ENCODE peak calls at places on chromosomes 13 and 19, in six cellular contexts. One of them, this sample, is unnamed.

GRCh38 chr13:105774739-105775460 is 760.6 kb downstream of the EFNB2 start:
- DNase-seq in body of pancreas: peak
- DNase-seq in thoracic aorta: no peak
- DNase-seq in HS-5: no peak
- DNase-seq in pulmonary artery endothelial cell: no peak
- DNase-seq in upper lobe of right lung: no peak
- DNase-seq in this sample: no peak

GRCh38 chr13:20320885-20321284 is 88.8 kb upstream of the GJB6 start:
- DNase-seq in body of pancreas: no peak
- DNase-seq in thoracic aorta: no peak
- DNase-seq in HS-5: no peak
- DNase-seq in pulmonary artery endothelial cell: no peak
- DNase-seq in upper lobe of right lung: no peak
- DNase-seq in this sample: no peak

GRCh38 chr13:72886272-72887062 is 104.5 kb downstream of the PIBF1 start:
- DNase-seq in body of pancreas: no peak
- DNase-seq in thoracic aorta: no peak
- DNase-seq in HS-5: no peak
- DNase-seq in pulmonary artery endothelial cell: no peak
- DNase-seq in upper lobe of right lung: no peak
- DNase-seq in this sample: no peak

GRCh38 chr13:77398825-77399620 is 72.1 kb upstream of the MYCBP2 start:
- DNase-seq in body of pancreas: no peak
- DNase-seq in thoracic aorta: no peak
- DNase-seq in HS-5: no peak
- DNase-seq in pulmonary artery endothelial cell: no peak
- DNase-seq in upper lobe of right lung: no peak
- DNase-seq in this sample: no peak

GRCh38 chr19:33609353-33609752 is 12.4 kb upstream of the CHST8 start:
- DNase-seq in body of pancreas: no peak
- DNase-seq in thoracic aorta: no peak
- DNase-seq in HS-5: no peak
- DNase-seq in pulmonary artery endothelial cell: no peak
- DNase-seq in upper lobe of right lung: no peak
- DNase-seq in this sample: no peak

GRCh38 chr19:46373573-46374359 is 26.9 kb downstream of the PPP5C start:
- DNase-seq in body of pancreas: peak
- DNase-seq in thoracic aorta: peak
- DNase-seq in HS-5: no peak
- DNase-seq in pulmonary artery endothelial cell: no peak
- DNase-seq in upper lobe of right lung: peak
- DNase-seq in this sample: peak

GRCh38 chr13:63910406-63910957 is 2494.8 kb upstream of the PCDH20 start:
- DNase-seq in body of pancreas: no peak
- DNase-seq in thoracic aorta: no peak
- DNase-seq in HS-5: no peak
- DNase-seq in pulmonary artery endothelial cell: no peak
- DNase-seq in upper lobe of right lung: no peak
- DNase-seq in this sample: no peak

GRCh38 chr19:3055741-3056453 is 6.4 kb downstream of the TLE5 start:
- DNase-seq in body of pancreas: peak
- DNase-seq in thoracic aorta: no peak
- DNase-seq in HS-5: no peak
- DNase-seq in pulmonary artery endothelial cell: no peak
- DNase-seq in upper lobe of right lung: peak
- DNase-seq in this sample: no peak

GRCh38 chr19:8423821-8424223 is 10.7 kb downstream of the MARCHF2 start:
- DNase-seq in body of pancreas: peak
- DNase-seq in thoracic aorta: peak
- DNase-seq in HS-5: peak
- DNase-seq in pulmonary artery endothelial cell: peak
- DNase-seq in upper lobe of right lung: peak
- DNase-seq in this sample: peak